ENCODE peak calls at places on chromosome 2, in nine cellular contexts. N is K562, Q is GM12878, O is A549, B is HepG2, P is HL-60, K is HCT116, R is Panc1, C is SK-N-SH. F is an unnamed sample.

GRCh38 chr2:100944617-100945432 is 57.3 kb upstream of the RPL31 start:
- DNase-seq in R (no peak), P (no peak), K (no peak), Q (no peak), C (no peak), B (no peak), O (no peak), N (no peak), F (no peak)

GRCh38 chr2:133415210-133415876 is 152.9 kb downstream of the NCKAP5 start:
- DNase-seq in R (no peak), P (no peak), B (no peak), O (no peak), N (no peak), Q (no peak), C (no peak), K (no peak), F (no peak)

GRCh38 chr2:48400553-48401179 is 129.3 kb upstream of the STON1 start:
- DNase-seq in C (no peak), Q (no peak), R (no peak), B (no peak), P (no peak), O (no peak), K (no peak), N (no peak), F (no peak)

GRCh38 chr2:218229239-218229638 is 12.2 kb downstream of the ARPC2 start:
- DNase-seq in K (no peak), N (no peak), O (no peak), Q (peak), B (no peak), P (peak), C (no peak), R (no peak), F (no peak)

GRCh38 chr2:102238039-102238756 is 51.4 kb downstream of the IL1RL2 start:
- DNase-seq in R (no peak), O (no peak), Q (no peak), B (no peak), N (no peak), C (no peak), K (no peak), P (no peak), F (no peak)

GRCh38 chr2:134500211-134500935 is 218.4 kb downstream of the TMEM163 start:
- DNase-seq in R (no peak), O (no peak), K (no peak), P (no peak), B (no peak), C (no peak), Q (no peak), N (no peak), F (no peak)

GRCh38 chr2:156397229-156397628 is 39.0 kb upstream of the GPD2 start:
- DNase-seq in Q (no peak), N (no peak), C (no peak), R (no peak), O (no peak), B (no peak), K (no peak), P (no peak), F (no peak)

GRCh38 chr2:40431600-40431955 is 20.3 kb downstream of the SLC8A1 start:
- DNase-seq in N (no peak), B (no peak), K (no peak), R (no peak), P (peak), O (no peak), Q (no peak), C (no peak), F (no peak)

GRCh38 chr2:120104002-120104467 is 91.2 kb downstream of the EPB41L5 start:
- DNase-seq in K (no peak), Q (no peak), B (no peak), P (no peak), N (no peak), C (no peak), O (no peak), R (no peak), F (no peak)

GRCh38 chr2:197378494-197378972 is 56.3 kb downstream of the SF3B1 start:
- DNase-seq in K (peak), R (peak), P (peak), N (peak), Q (no peak), C (peak), B (peak), O (peak), F (peak)

GRCh38 chr2:68452168-68452890 is 14.8 kb downstream of the FBXO48 start:
- DNase-seq in N (no peak), B (no peak), P (no peak), C (no peak), O (no peak), Q (no peak), R (no peak), K (no peak), F (no peak)

GRCh38 chr2:63696496-63696895 is 107.7 kb downstream of the MDH1 start:
- DNase-seq in P (no peak), B (no peak), N (no peak), K (no peak), Q (no peak), C (no peak), O (no peak), R (no peak), F (no peak)
- TF ChIP-seq REST in P (no peak), B (no peak), N (no peak), K (no peak), Q (no peak), C (no peak), O (no peak), R (no peak), F (no peak)

GRCh38 chr2:161269111-161269510 is 39.1 kb upstream of the PSMD14 start:
- DNase-seq in K (no peak), O (no peak), P (no peak), N (no peak), B (no peak), C (no peak), Q (no peak), R (no peak), F (no peak)

DNA sequence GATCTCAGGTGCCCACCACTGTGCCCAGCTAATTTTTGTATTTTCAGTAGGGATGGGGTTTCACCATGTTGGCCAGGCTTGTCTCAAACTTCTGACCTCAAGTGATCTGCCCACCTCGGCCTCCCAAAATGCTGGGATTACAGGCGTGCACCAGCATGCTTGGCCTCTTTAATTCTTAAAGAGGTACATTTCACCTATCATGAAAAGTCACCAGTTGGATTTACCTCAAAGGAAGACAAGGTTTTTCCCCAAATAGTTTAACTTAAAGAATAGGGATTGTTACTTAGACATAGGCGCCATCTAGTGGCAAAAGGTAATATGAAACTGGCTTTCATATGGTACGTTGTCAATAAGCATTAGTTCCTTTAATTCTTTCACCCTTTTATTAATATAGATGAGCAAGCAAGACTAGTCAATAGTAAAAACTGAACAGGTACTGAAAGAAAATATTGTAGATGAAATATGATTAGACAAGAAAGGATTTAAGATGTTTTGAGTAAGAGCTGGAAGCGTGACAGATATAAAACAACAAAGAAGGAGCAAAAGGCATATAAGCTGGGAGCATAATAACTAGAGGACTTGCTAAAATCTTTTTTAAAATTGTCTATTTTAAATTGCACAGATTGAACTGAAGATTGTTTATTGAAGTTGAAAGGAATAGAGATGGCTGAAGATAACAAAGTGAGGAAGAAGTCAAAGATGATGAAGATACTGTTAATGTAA is 35.0 kb upstream of the PSMD14 start:
- DNase-seq in B (peak), Q (peak), R (peak), K (peak), P (peak), O (peak), C (peak), N (peak), F (peak)
- TF ChIP-seq REST in B (no peak), Q (no peak), R (no peak), K (no peak), P (no peak), O (no peak), C (no peak), N (no peak), F (no peak)

GRCh38 chr2:105926960-105927678 is 182.4 kb downstream of the NCK2 start:
- DNase-seq in K (no peak), B (peak), O (no peak), R (no peak), N (no peak), Q (no peak), C (no peak), P (no peak), F (no peak)
- TF ChIP-seq REST in K (no peak), B (no peak), O (no peak), R (no peak), N (no peak), Q (no peak), C (no peak), P (no peak), F (no peak)

GRCh38 chr2:46127176-46127575 is 170.0 kb upstream of the EPAS1 start:
- DNase-seq in Q (no peak), C (no peak), P (no peak), B (no peak), O (no peak), R (no peak), N (no peak), K (no peak), F (no peak)
- TF ChIP-seq REST in Q (no peak), C (no peak), P (no peak), B (no peak), O (no peak), R (no peak), N (no peak), K (no peak), F (no peak)

GRCh38 chr2:163044116-163044515 is 205.5 kb upstream of the KCNH7 start:
- DNase-seq in B (no peak), P (no peak), K (no peak), C (no peak), N (no peak), R (no peak), O (no peak), Q (no peak), F (no peak)
- TF ChIP-seq REST in B (no peak), P (no peak), K (no peak), C (no peak), N (no peak), R (no peak), O (no peak), Q (no peak), F (no peak)

GRCh38 chr2:237818066-237818473 is 19.5 kb downstream of the RBM44 start:
- DNase-seq in C (no peak), N (no peak), R (no peak), O (no peak), P (no peak), B (no peak), K (no peak), Q (no peak), F (no peak)

GRCh38 chr2:237816531-237816930 is 18.0 kb downstream of the RBM44 start:
- DNase-seq in R (no peak), K (no peak), N (no peak), C (no peak), O (no peak), Q (no peak), B (no peak), P (no peak), F (no peak)

GRCh38 chr2:237820421-237820820 is 21.8 kb downstream of the RBM44 start:
- DNase-seq in Q (no peak), K (no peak), R (no peak), N (no peak), P (no peak), C (no peak), B (no peak), O (no peak), F (no peak)

GRCh38 chr2:237815637-237816036 is 17.1 kb downstream of the RBM44 start:
- DNase-seq in O (no peak), N (no peak), P (no peak), Q (peak), K (no peak), B (no peak), R (no peak), C (no peak), F (no peak)

DNA sequence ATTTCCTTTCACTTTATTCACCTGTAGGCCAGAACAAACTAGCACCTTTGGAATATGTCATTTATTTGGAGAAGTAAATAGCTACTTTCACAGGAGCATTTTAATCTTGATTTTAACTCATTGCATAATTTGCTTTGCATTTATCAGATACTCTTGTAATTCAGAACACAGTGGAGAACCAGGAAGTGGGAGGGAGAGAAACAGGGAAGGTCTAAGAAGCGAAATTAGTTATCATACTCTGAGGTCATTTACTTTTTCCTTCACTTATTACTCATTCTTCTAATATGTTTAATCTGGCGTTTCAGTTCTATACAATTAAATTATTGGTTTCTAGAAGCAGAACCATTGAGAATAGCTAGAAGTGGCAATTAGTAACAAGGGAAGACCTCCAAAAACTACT is 20.7 kb downstream of the RBM44 start:
- DNase-seq in R (no peak), N (no peak), P (no peak), K (no peak), Q (no peak), B (no peak), O (no peak), C (no peak), F (no peak)
- TF ChIP-seq REST in R (no peak), N (no peak), P (no peak), K (no peak), Q (no peak), B (no peak), O (no peak), C (no peak), F (no peak)

DNA sequence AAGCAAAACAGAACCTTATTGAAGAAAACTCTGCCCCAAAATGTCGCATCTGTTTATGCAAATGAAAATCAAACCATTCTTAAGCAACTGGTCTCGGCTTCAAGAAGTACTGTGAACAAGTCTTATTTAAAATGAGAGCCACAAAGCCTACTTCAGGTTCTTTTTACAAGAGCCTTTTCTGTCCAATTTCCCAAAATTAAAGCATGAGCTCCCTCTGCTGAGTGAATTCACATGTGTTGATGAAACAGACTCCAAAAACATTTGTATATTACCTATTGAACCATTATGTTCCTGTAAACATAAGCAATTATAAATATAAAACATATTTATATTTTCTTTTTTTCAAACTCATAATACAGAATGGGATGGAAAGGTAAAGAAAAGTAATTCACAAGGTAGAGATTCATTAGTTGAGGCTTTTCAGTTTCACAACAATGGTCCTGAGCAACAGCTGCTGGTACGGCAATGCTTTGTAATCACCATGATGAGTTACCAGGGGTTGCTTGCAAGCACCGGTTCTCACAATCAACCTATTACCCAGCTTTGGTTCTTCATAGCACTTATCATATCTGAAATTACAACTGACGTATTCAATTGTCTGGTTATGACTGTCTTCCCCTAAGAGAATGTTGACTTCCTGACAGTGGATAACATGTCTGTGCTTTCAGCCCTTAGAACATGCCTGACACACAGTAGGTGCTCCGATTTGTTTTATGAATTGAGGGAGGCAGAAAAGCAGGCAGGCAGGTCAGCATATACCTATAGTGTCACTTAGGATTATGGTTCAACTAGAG is 108.4 kb upstream of the BZW1 start:
- DNase-seq in P (peak), C (peak), O (peak), N (no peak), R (peak), B (peak), K (peak), Q (peak), F (peak)
- TF ChIP-seq REST in P (no peak), C (no peak), O (no peak), N (no peak), R (no peak), B (no peak), K (no peak), Q (no peak), F (no peak)

GRCh38 chr2:143745060-143745459 is 615.8 kb downstream of the ARHGAP15 start:
- DNase-seq in O (no peak), K (no peak), P (no peak), N (no peak), C (no peak), Q (no peak), R (no peak), B (no peak), F (peak)
- TF ChIP-seq REST in O (no peak), K (no peak), P (no peak), N (no peak), C (no peak), Q (no peak), R (no peak), B (no peak), F (no peak)

F was measured in GM23338.